ENCODE peak calls at places on chromosomes 13 and 19, in ten cellular contexts. B is A549; Z is PC-9; Q is pancreas; U is CD8-positive, alpha-beta memory T cell; V is fibroblast of lung; Y is lower lobe of right lung; D is IMR-90; J is endodermal cell; A is H1. X is an unnamed sample.
A peak's percentile ranks its signal among the peaks of the same experiment; 100 is the strongest.

GRCh38 chr13:114179087-114179658 is at the start of gene CFAP97D2:
- DNase-seq in B (no peak), Z (no peak), Q (no peak), U (no peak), V (no peak), Y (no peak), D (no peak), J (no peak), A (no peak), X (no peak)

GRCh38 chr13:95292622-95293021 is 8.6 kb downstream of the ABCC4 start:
- DNase-seq in B (no peak), Z (no peak), Q (no peak), U (no peak), V (no peak), Y (no peak), D (no peak), J (no peak), A (no peak), X (no peak)

GRCh38 chr13:94950303-94950702 is 238.0 kb upstream of the SOX21 start:
- DNase-seq in B (no peak), Z (no peak), Q (no peak), U (no peak), V (no peak), Y (no peak), D (no peak), J (peak; percentile 72), A (no peak), X (no peak)

GRCh38 chr13:25253702-25254101 is 33.6 kb downstream of the MTMR6 start:
- DNase-seq in B (peak; percentile 1), Z (peak; percentile 1), Q (no peak), U (no peak), V (peak; percentile 32), Y (no peak), D (no peak), J (no peak), A (no peak), X (no peak)

GRCh38 chr13:20442370-20442769 is 83.3 kb downstream of the CRYL1 start:
- DNase-seq in B (no peak), Z (no peak), Q (no peak), U (no peak), V (no peak), Y (no peak), D (no peak), J (no peak), A (no peak), X (no peak)

GRCh38 chr13:75787249-75787940 is 151.3 kb downstream of the LMO7 start:
- DNase-seq in B (peak; percentile 10), Z (no peak), Q (no peak), U (no peak), V (peak; percentile 84), Y (no peak), D (peak; percentile 79), J (no peak), A (no peak), X (no peak)

GRCh38 chr19:36151144-36152051 is 849 bp downstream of the COX7A1 start:
- DNase-seq in B (no peak), Z (no peak), Q (no peak), U (no peak), V (no peak), Y (no peak), D (no peak), J (peak; percentile 71), A (no peak), X (no peak)

GRCh38 chr13:74575729-74576125 is 441.5 kb upstream of the KLF12 start:
- DNase-seq in B (peak; percentile 0), Z (no peak), Q (peak; percentile 17), U (peak; percentile 4), V (peak; percentile 72), Y (peak; percentile 63), D (peak; percentile 33), J (peak; percentile 92), A (peak; percentile 78), X (peak; percentile 3)

GRCh38 chr13:52832268-52832667 is 16.2 kb downstream of the PCDH8 start:
- DNase-seq in B (no peak), Z (no peak), Q (no peak), U (no peak), V (no peak), Y (no peak), D (no peak), J (peak; percentile 28), A (no peak), X (no peak)

GRCh38 chr19:28239270-28239669 is 973.7 kb downstream of the UQCRFS1 start:
- DNase-seq in B (peak; percentile 31), Z (no peak), Q (no peak), U (no peak), V (no peak), Y (no peak), D (no peak), J (peak; percentile 92), A (peak; percentile 78), X (no peak)

GRCh38 chr13:114149774-114150740 is 17.6 kb upstream of the RASA3 start:
- DNase-seq in B (no peak), Z (no peak), Q (no peak), U (no peak), V (no peak), Y (no peak), D (no peak), J (no peak), A (no peak), X (no peak)

GRCh38 chr19:48739835-48740704 is at the start of gene RASIP1:
- DNase-seq in B (no peak), Z (no peak), Q (peak; percentile 65), U (no peak), V (no peak), Y (peak; percentile 63), D (no peak), J (peak; percentile 64), A (no peak), X (no peak)

DNA sequence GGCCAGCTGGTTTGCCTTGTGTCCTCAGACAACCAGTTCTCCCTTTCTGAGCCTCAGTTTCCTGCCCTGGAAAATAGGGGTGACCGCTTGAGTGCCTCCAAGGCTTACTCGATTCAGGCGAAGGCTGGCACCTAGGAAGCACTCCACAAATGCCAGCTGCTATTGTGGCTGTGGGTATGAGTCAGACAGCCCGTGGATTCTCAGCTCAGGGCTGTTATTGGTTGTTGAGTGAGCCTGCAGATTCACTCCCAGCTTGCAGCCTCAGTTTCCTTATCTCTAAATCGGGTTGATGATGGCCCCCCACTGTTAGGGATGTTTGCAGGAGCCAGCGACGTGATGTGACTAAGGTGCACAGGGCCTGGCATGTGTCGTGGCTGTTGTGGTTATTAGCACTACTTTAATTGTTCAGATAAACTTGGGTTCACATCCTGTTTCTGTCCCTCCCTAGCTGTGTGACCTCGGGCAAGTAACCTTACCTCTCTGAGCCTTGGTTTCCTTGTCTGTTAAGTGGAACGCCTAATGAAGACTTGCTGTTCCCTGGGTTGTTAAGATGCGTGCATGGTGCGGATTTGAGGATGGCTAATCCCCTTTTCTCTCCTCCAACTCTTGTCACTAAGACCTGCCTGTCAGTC is 2.4 kb downstream of the MARK4 start:
- DNase-seq in B (no peak), Z (no peak), Q (no peak), U (peak; percentile 17), V (peak; percentile 39), Y (no peak), D (peak; percentile 21), J (no peak), A (no peak), X (no peak)
- H3K4me3 ChIP-seq in B (no peak overlapping the region), Z (no peak overlapping the region), Q (no peak overlapping the region), U (peak overlapping the region; percentile 32), V (peak overlapping the region; percentile 20), Y (no peak overlapping the region), D (no peak overlapping the region), J (peak overlapping the region; percentile 84), A (no peak overlapping the region), X (no peak overlapping the region)

DNA sequence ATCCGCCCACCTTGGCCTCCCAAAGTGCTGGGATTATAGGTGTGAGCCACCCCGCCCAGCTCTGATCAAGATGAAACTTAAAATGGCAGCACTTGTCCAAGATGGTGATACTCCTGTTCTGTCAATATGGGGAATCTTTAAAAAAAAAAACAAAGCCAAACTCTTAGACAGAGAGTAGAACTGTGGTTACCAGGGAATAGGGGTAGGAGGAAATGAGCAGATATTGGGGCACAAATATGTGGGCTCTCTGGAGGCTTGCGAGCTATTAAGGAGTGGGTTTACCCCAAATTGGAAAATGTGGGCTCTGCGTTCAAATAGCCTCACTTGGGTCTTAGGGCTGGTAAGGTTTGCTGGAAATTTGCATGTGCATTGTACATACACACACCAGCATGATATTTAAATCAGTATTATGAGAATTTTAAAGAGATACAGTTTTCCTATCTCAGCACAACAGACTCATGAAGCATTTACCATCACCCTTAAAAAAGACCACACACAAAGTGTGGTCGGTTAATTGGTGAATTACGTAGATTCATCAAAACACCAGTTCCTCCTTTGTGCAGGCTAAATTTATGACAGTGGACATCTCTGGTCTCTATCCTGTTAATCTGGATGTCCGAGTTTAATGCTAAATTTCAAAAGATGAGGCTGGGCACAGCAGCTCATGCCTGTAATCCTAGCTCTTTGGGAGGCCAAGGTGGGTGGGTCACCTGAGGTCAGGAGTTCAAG is 11.3 kb downstream of the CD70 start:
- DNase-seq in B (no peak), Z (no peak), Q (no peak), U (no peak), V (no peak), Y (no peak), D (no peak), J (no peak), A (no peak), X (no peak)
- H3K4me1 ChIP-seq in B (peaks cover 47% of the 10 kb centered on the region), Z (peaks cover 34% of the 10 kb centered on the region), Q (no peaks in the 10 kb centered on the region), U (peaks cover 7% of the 10 kb centered on the region), V (no peaks in the 10 kb centered on the region), Y (peaks cover 6% of the 10 kb centered on the region), D (no peaks in the 10 kb centered on the region), J (no peaks in the 10 kb centered on the region), A (no peaks in the 10 kb centered on the region), X (no peaks in the 10 kb centered on the region)

GRCh38 chr13:27259831-27260230 is 8.5 kb downstream of the RPL21 start:
- DNase-seq in B (no peak), Z (no peak), Q (no peak), U (no peak), V (no peak), Y (no peak), D (no peak), J (no peak), A (no peak), X (no peak)
- H3K9me3 ChIP-seq in B (no peaks in the 10 kb centered on the region), Z (no peaks in the 10 kb centered on the region), Q (no peaks in the 10 kb centered on the region), U (no peaks in the 10 kb centered on the region), V (no peaks in the 10 kb centered on the region), Y (no peaks in the 10 kb centered on the region), D (no peaks in the 10 kb centered on the region), J (no peaks in the 10 kb centered on the region), A (no peaks in the 10 kb centered on the region), X (no peaks in the 10 kb centered on the region)

GRCh38 chr13:26719356-26719945 is 41.1 kb downstream of the GPR12 start:
- DNase-seq in B (no peak), Z (no peak), Q (no peak), U (no peak), V (no peak), Y (no peak), D (peak; percentile 4), J (no peak), A (no peak), X (no peak)

GRCh38 chr13:26718146-26718545 is 42.4 kb downstream of the GPR12 start:
- DNase-seq in B (no peak), Z (no peak), Q (no peak), U (no peak), V (no peak), Y (no peak), D (no peak), J (no peak), A (no peak), X (no peak)

GRCh38 chr13:26718872-26719271 is 41.7 kb downstream of the GPR12 start:
- DNase-seq in B (no peak), Z (no peak), Q (no peak), U (no peak), V (no peak), Y (no peak), D (no peak), J (no peak), A (no peak), X (no peak)

GRCh38 chr13:26721251-26721939 is 39.2 kb downstream of the GPR12 start:
- DNase-seq in B (peak; percentile 1), Z (no peak), Q (no peak), U (peak; percentile 3), V (no peak), Y (no peak), D (no peak), J (no peak), A (no peak), X (peak; percentile 17)

GRCh38 chr13:26722321-26722720 is 38.3 kb downstream of the GPR12 start:
- DNase-seq in B (no peak), Z (no peak), Q (no peak), U (no peak), V (no peak), Y (no peak), D (no peak), J (no peak), A (no peak), X (no peak)
- H3K4me3 ChIP-seq in B (no peak overlapping the region), Z (no peak overlapping the region), Q (no peak overlapping the region), U (peak overlapping the region; percentile 48), V (no peak overlapping the region), Y (no peak overlapping the region), D (no peak overlapping the region), J (no peak overlapping the region), A (no peak overlapping the region), X (no peak overlapping the region)

X was measured in small intestine.